ENCODE peak calls at places on chromosomes 12 and 14, in seven cellular contexts. U, X, I, E, W, A and D are unnamed samples.

GRCh38 chr12:77122236-77122635 is 56.9 kb upstream of the E2F7 start:
- DNase-seq in W (peak), X (no peak), A (no peak), I (no peak), U (peak), E (no peak), D (peak)

GRCh38 chr12:128969480-128970055 is 116.3 kb downstream of the GLT1D1 start:
- DNase-seq in W (no peak), A (peak), E (peak), U (no peak), I (peak), X (no peak), D (no peak)

GRCh38 chr12:5085896-5086295 is 42.2 kb downstream of the KCNA5 start:
- DNase-seq in I (no peak), U (no peak), E (no peak), X (no peak), A (no peak), W (peak), D (peak)

GRCh38 chr12:6053541-6053940 is 70.9 kb downstream of the VWF start:
- DNase-seq in U (no peak), W (peak), X (no peak), I (no peak), A (no peak), E (no peak), D (no peak)

GRCh38 chr12:41190360-41190759 is 2.2 kb downstream of the PDZRN4 start:
- DNase-seq in W (no peak), U (no peak), X (no peak), A (peak), I (no peak), E (no peak), D (no peak)

GRCh38 chr14:102605026-102605425 is 12.6 kb downstream of the RCOR1 start:
- DNase-seq in I (no peak), W (no peak), A (no peak), U (no peak), E (no peak), X (no peak), D (no peak)

GRCh38 chr14:103847954-103848719 is 762 bp upstream of the PPP1R13B start:
- DNase-seq in U (no peak), W (no peak), A (peak), I (peak), E (peak), X (no peak), D (no peak)

GRCh38 chr12:4118601-4119156 is 154.9 kb upstream of the CCND2 start:
- DNase-seq in U (no peak), I (no peak), W (no peak), A (no peak), X (no peak), E (no peak), D (no peak)

GRCh38 chr12:54405573-54405972 is 13.5 kb downstream of the ITGA5 start:
- DNase-seq in U (no peak), W (no peak), A (no peak), E (no peak), X (no peak), I (no peak), D (no peak)

GRCh38 chr14:53553221-53553620 is 400.1 kb upstream of the DDHD1 start:
- DNase-seq in A (no peak), X (no peak), I (no peak), U (no peak), W (no peak), E (no peak), D (no peak)

GRCh38 chr12:45934956-45935355 is 55.4 kb downstream of the SCAF11 start:
- DNase-seq in E (no peak), X (no peak), A (no peak), U (no peak), W (no peak), I (no peak), D (no peak)

GRCh38 chr14:88492272-88493089 is 62.3 kb downstream of the PTPN21 start:
- DNase-seq in A (peak), I (no peak), E (no peak), U (peak), X (no peak), W (peak), D (peak)
- H3K27ac ChIP-seq in A (no peak), I (no peak), E (no peak), U (no peak), X (peak), W (no peak), D (no peak)

DNA sequence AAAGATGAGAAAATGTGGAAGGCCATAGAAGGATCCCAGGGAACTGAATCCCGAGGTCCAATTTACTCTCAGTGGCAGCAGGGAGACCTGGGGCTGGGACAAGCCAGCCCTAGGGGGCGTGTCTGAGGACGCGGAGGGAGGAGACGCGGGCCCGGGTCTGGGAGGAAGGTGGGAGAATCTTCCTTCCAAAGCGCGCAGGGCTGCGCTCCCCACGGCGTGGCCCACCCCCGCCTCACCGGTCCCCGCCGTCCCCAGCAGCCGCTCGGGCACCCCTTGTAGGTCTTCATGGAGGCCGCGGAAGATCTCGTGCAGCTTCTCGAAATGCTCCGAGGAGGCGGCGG is 323 bp downstream of the VTI1B start:
- DNase-seq in U (peak), E (peak), W (peak), A (peak), I (peak), X (peak), D (no peak)
- TF ChIP-seq CTCF in U (no peak), E (no peak), W (peak), A (peak), I (peak), X (peak), D (peak)

GRCh38 chr12:48862691-48863090 is 3.0 kb downstream of the RND1 start:
- DNase-seq in I (no peak), W (no peak), A (no peak), E (no peak), X (no peak), U (no peak), D (no peak)

GRCh38 chr12:48868446-48868845 is 2.8 kb upstream of the RND1 start:
- DNase-seq in U (no peak), E (no peak), I (no peak), A (no peak), X (no peak), W (no peak), D (no peak)

GRCh38 chr12:48863296-48863695 is 2.4 kb downstream of the RND1 start:
- DNase-seq in I (no peak), W (no peak), A (no peak), E (no peak), U (no peak), X (no peak), D (no peak)

GRCh38 chr12:48865441-48866290 is at the start of gene RND1:
- DNase-seq in X (peak), E (peak), I (peak), W (peak), A (peak), U (peak), D (peak)

GRCh38 chr12:48865141-48865440 is 579 bp downstream of the RND1 start:
- DNase-seq in U (no peak), W (no peak), X (no peak), E (no peak), A (no peak), I (no peak), D (no peak)
- H3K27ac ChIP-seq in U (no peak), W (no peak), X (no peak), E (peak), A (no peak), I (no peak), D (no peak)

DNA sequence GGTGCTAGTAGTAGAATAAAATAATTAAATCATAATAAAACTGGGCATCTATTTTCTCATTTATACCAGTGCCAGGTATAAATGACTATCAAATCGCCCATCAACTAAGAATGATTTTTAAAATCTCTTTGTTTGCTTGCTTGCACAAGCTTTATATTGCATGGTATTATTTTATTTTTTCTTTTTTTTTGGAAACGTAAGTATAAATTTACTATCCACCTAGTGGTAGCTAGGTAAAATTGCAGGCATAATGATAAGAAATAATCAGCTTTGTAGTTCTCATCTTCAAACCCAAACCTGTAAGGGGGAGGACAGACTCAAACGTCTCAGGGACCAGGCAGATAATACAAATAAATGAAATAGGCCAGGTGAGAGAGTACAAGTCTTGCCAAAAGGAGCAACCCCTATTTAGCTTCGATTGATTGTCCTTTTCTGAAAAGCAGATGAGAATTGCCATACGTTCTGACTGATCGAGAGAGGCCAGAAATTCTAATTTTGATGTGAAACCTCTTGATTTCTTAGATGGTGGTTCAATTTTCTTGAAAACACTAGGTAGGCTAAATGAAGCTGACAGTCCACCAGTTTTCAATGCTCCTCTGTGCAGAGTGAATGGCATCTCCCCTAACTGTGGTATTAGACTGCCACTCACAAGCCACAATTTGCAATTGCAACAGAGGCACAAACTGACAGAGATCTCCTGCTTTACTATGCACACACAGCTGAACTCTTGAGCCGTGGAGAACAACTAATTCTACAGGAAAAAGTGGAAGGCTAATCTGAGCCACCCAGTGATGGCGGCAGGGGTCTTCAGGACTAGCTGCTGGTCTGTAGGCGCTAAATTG is 189.3 kb downstream of the DACT1 start:
- DNase-seq in I (no peak), A (no peak), W (no peak), U (no peak), X (no peak), E (no peak), D (no peak)
- TF ChIP-seq CTCF in I (no peak), A (peak), W (peak), U (no peak), X (peak), E (peak), D (peak)

GRCh38 chr12:94260717-94261116 is 112.3 kb downstream of the PLXNC1 start:
- DNase-seq in I (no peak), A (no peak), E (no peak), U (no peak), W (no peak), X (no peak), D (no peak)

GRCh38 chr12:94261781-94262180 is 113.4 kb downstream of the PLXNC1 start:
- DNase-seq in X (no peak), E (no peak), I (no peak), W (no peak), U (no peak), A (no peak), D (no peak)

GRCh38 chr12:94262228-94263010 is 114.0 kb downstream of the PLXNC1 start:
- DNase-seq in I (peak), X (peak), A (peak), W (peak), E (peak), U (peak), D (peak)

GRCh38 chr12:94260017-94260416 is 111.6 kb downstream of the PLXNC1 start:
- DNase-seq in X (no peak), I (no peak), E (no peak), A (no peak), U (no peak), W (no peak), D (no peak)

GRCh38 chr12:94261119-94261518 is 112.7 kb downstream of the PLXNC1 start:
- DNase-seq in E (no peak), U (no peak), X (no peak), I (no peak), W (no peak), A (no peak), D (no peak)
- H3K27ac ChIP-seq in E (peak), U (no peak), X (peak), I (peak), W (no peak), A (peak), D (no peak)